ENCODE peak calls at places on chromosomes 6 and 20, in four cellular contexts. One of them, this sample, is unnamed.

GRCh38 chr6:110708295-110708965 is 106.8 kb downstream of the CDK19 start:
- DNase-seq in sigmoid colon: no peak
- DNase-seq in endodermal cell: peak; percentile 53
- DNase-seq in H7: peak; percentile 31
- DNase-seq in this sample: no peak

GRCh38 chr20:19849341-19850189 is 91.5 kb downstream of the RIN2 start:
- DNase-seq in sigmoid colon: no peak
- DNase-seq in H7: no peak
- DNase-seq in endodermal cell: no peak
- DNase-seq in this sample: no peak

GRCh38 chr6:71402101-71402500 is 113.5 kb downstream of the OGFRL1 start:
- DNase-seq in sigmoid colon: no peak
- DNase-seq in H7: no peak
- DNase-seq in endodermal cell: no peak
- DNase-seq in this sample: no peak

GRCh38 chr6:137076277-137077068 is 31.7 kb upstream of the IL20RA start:
- DNase-seq in endodermal cell: peak; percentile 91
- DNase-seq in sigmoid colon: peak; percentile 74
- DNase-seq in H7: peak; percentile 52
- DNase-seq in this sample: peak; percentile 75

GRCh38 chr6:167294651-167295494 is 3.8 kb downstream of the UNC93A start:
- DNase-seq in H7: no peak
- DNase-seq in endodermal cell: no peak
- DNase-seq in sigmoid colon: no peak
- DNase-seq in this sample: no peak

GRCh38 chr6:33193619-33194018 is 1.4 kb upstream of the COL11A2 start:
- DNase-seq in endodermal cell: peak; percentile 56
- DNase-seq in H7: no peak
- DNase-seq in sigmoid colon: no peak
- DNase-seq in this sample: no peak

GRCh38 chr6:73079611-73079955 is 145.7 kb downstream of the KHDC1L start:
- DNase-seq in H7: no peak
- DNase-seq in endodermal cell: no peak
- DNase-seq in sigmoid colon: no peak
- DNase-seq in this sample: no peak

GRCh38 chr6:68689910-68690309 is 54.8 kb downstream of the ADGRB3 start:
- DNase-seq in endodermal cell: no peak
- DNase-seq in sigmoid colon: no peak
- DNase-seq in H7: no peak
- DNase-seq in this sample: no peak

GRCh38 chr20:47258745-47259695 is 97.5 kb downstream of the ZMYND8 start:
- DNase-seq in sigmoid colon: no peak
- DNase-seq in H7: no peak
- DNase-seq in endodermal cell: no peak
- DNase-seq in this sample: no peak

GRCh38 chr20:50379049-50379990 is 130.9 kb upstream of the PTPN1 start:
- DNase-seq in sigmoid colon: peak; percentile 98
- DNase-seq in endodermal cell: no peak
- DNase-seq in H7: no peak
- DNase-seq in this sample: peak; percentile 94

GRCh38 chr6:109455502-109456282 is at the start of gene MICAL1:
- DNase-seq in sigmoid colon: peak; percentile 82
- DNase-seq in H7: peak; percentile 92
- DNase-seq in endodermal cell: peak; percentile 89
- DNase-seq in this sample: peak; percentile 84

GRCh38 chr6:34928220-34928619 is 39.2 kb downstream of the ANKS1A start:
- DNase-seq in sigmoid colon: no peak
- DNase-seq in endodermal cell: no peak
- DNase-seq in H7: no peak
- DNase-seq in this sample: no peak

GRCh38 chr6:147695819-147696218 is 187.3 kb downstream of the SAMD5 start:
- DNase-seq in sigmoid colon: no peak
- DNase-seq in endodermal cell: no peak
- DNase-seq in H7: no peak
- DNase-seq in this sample: no peak

GRCh38 chr6:130964289-130964688 is 98.8 kb downstream of the EPB41L2 start:
- DNase-seq in sigmoid colon: no peak
- DNase-seq in H7: no peak
- DNase-seq in endodermal cell: no peak
- DNase-seq in this sample: no peak

GRCh38 chr20:37943033-37943432 is 40.1 kb downstream of the VSTM2L start:
- DNase-seq in H7: no peak
- DNase-seq in endodermal cell: peak; percentile 48
- DNase-seq in sigmoid colon: no peak
- DNase-seq in this sample: no peak

GRCh38 chr6:128899651-128900050 is 16.7 kb downstream of the LAMA2 start:
- DNase-seq in H7: no peak
- DNase-seq in endodermal cell: no peak
- DNase-seq in sigmoid colon: no peak
- DNase-seq in this sample: no peak

GRCh38 chr20:37276494-37277252 is 12.8 kb upstream of the MANBAL start:
- DNase-seq in endodermal cell: no peak
- DNase-seq in sigmoid colon: peak; percentile 86
- DNase-seq in H7: no peak
- DNase-seq in this sample: peak; percentile 76

GRCh38 chr6:165962361-165962760 is 205.3 kb downstream of the TBXT start:
- DNase-seq in endodermal cell: no peak
- DNase-seq in H7: no peak
- DNase-seq in sigmoid colon: no peak
- DNase-seq in this sample: no peak

GRCh38 chr20:36819662-36820061 is 46.1 kb upstream of the DSN1 start:
- DNase-seq in endodermal cell: peak; percentile 71
- DNase-seq in sigmoid colon: no peak
- DNase-seq in H7: peak; percentile 69
- DNase-seq in this sample: no peak

GRCh38 chr6:82260890-82261732 is 13.6 kb upstream of the IBTK start:
- DNase-seq in endodermal cell: no peak
- DNase-seq in H7: no peak
- DNase-seq in sigmoid colon: no peak
- DNase-seq in this sample: no peak

GRCh38 chr6:5871296-5871695 is 135.4 kb downstream of the NRN1 start:
- DNase-seq in H7: no peak
- DNase-seq in sigmoid colon: no peak
- DNase-seq in endodermal cell: no peak
- DNase-seq in this sample: no peak

GRCh38 chr6:3517350-3517749 is 60.5 kb upstream of the SLC22A23 start:
- DNase-seq in sigmoid colon: no peak
- DNase-seq in endodermal cell: no peak
- DNase-seq in H7: no peak
- DNase-seq in this sample: no peak

GRCh38 chr6:63049216-63049615 is 162.1 kb upstream of the FKBP1C start:
- DNase-seq in endodermal cell: no peak
- DNase-seq in sigmoid colon: no peak
- DNase-seq in H7: no peak
- DNase-seq in this sample: no peak

GRCh38 chr6:152313542-152314482 is 323.4 kb downstream of the SYNE1 start:
- DNase-seq in endodermal cell: peak; percentile 83
- DNase-seq in sigmoid colon: no peak
- DNase-seq in H7: no peak
- DNase-seq in this sample: no peak

GRCh38 chr6:19896580-19897010 is 59.4 kb downstream of the ID4 start:
- DNase-seq in sigmoid colon: no peak
- DNase-seq in endodermal cell: no peak
- DNase-seq in H7: no peak
- DNase-seq in this sample: no peak

GRCh38 chr6:31171931-31172882 is 1.7 kb upstream of the POU5F1 start:
- DNase-seq in H7: peak; percentile 88
- DNase-seq in sigmoid colon: no peak
- DNase-seq in endodermal cell: peak; percentile 96
- DNase-seq in this sample: peak; percentile 53

GRCh38 chr20:25291432-25292133 is 43.7 kb downstream of the PYGB start:
- DNase-seq in sigmoid colon: no peak
- DNase-seq in endodermal cell: no peak
- DNase-seq in H7: no peak
- DNase-seq in this sample: no peak

GRCh38 chr20:38590682-38591483 is 9.9 kb downstream of the ADIG start:
- DNase-seq in sigmoid colon: no peak
- DNase-seq in H7: peak; percentile 32
- DNase-seq in endodermal cell: peak; percentile 70
- DNase-seq in this sample: no peak

GRCh38 chr6:422423-423061 is 31.0 kb downstream of the IRF4 start:
- DNase-seq in H7: no peak
- DNase-seq in endodermal cell: no peak
- DNase-seq in sigmoid colon: no peak
- DNase-seq in this sample: no peak

GRCh38 chr6:37695857-37696219 is 1.8 kb downstream of the MDGA1 start:
- DNase-seq in endodermal cell: no peak
- DNase-seq in sigmoid colon: no peak
- DNase-seq in H7: peak; percentile 75
- DNase-seq in this sample: peak; percentile 72

GRCh38 chr6:37694259-37694658 is 3.4 kb downstream of the MDGA1 start:
- DNase-seq in sigmoid colon: no peak
- DNase-seq in H7: no peak
- DNase-seq in endodermal cell: no peak
- DNase-seq in this sample: no peak

GRCh38 chr6:37696841-37697735 is 595 bp downstream of the MDGA1 start:
- DNase-seq in sigmoid colon: no peak
- DNase-seq in endodermal cell: peak; percentile 70
- DNase-seq in H7: peak; percentile 79
- DNase-seq in this sample: peak; percentile 82

GRCh38 chr6:37695273-37695672 is 2.4 kb downstream of the MDGA1 start:
- DNase-seq in endodermal cell: no peak
- DNase-seq in sigmoid colon: no peak
- DNase-seq in H7: no peak
- DNase-seq in this sample: no peak

DNA sequence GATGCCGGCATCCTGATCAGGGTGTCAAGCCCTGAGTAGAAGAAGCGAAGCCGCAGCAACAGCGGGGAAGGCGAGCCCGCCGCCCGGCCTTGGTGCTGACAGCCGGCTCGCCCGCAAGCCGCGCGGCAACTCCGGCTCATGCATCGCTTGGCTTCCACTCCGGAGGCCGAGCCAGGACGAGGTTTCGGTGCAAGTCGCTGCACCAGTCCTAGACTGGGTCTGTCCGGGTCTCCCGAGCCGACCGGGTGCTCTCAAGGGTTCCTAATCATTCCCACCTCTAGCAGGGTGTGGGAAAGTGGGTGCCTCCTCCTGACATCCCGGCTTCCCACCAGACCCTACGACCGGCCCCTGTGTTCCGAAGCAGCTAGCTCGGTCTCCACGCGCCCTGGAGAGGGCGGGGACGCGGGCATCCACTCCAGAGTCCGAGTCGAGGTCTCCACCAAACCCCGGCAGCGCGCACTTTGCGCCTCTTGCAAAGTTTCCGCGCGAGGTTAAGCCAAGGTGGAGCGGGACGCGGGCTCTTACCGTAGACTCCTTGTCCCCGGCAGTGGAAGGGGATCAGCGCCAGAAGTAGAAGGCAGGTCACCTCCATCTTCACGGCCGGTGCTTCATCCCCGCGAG is 1.4 kb downstream of the MDGA1 start:
- DNase-seq in H7: peak; percentile 78
- DNase-seq in endodermal cell: peak; percentile 76
- DNase-seq in sigmoid colon: no peak
- DNase-seq in this sample: no peak
- H3K4me3 ChIP-seq in H7: peak overlapping the region; percentile 60
- H3K4me3 ChIP-seq in endodermal cell: peak overlapping the region; percentile 71
- H3K4me3 ChIP-seq in sigmoid colon: peak overlapping the region; percentile 51
- H3K4me3 ChIP-seq in this sample: peak overlapping the region; percentile 75

GRCh38 chr20:62876441-62876825 is 14.8 kb upstream of the TCFL5 start:
- DNase-seq in H7: peak; percentile 49
- DNase-seq in endodermal cell: no peak
- DNase-seq in sigmoid colon: no peak
- DNase-seq in this sample: peak; percentile 69
- H3K4me3 ChIP-seq in H7: no peak overlapping the region
- H3K4me3 ChIP-seq in endodermal cell: no peak overlapping the region
- H3K4me3 ChIP-seq in sigmoid colon: no peak overlapping the region
- H3K4me3 ChIP-seq in this sample: no peak overlapping the region

DNA sequence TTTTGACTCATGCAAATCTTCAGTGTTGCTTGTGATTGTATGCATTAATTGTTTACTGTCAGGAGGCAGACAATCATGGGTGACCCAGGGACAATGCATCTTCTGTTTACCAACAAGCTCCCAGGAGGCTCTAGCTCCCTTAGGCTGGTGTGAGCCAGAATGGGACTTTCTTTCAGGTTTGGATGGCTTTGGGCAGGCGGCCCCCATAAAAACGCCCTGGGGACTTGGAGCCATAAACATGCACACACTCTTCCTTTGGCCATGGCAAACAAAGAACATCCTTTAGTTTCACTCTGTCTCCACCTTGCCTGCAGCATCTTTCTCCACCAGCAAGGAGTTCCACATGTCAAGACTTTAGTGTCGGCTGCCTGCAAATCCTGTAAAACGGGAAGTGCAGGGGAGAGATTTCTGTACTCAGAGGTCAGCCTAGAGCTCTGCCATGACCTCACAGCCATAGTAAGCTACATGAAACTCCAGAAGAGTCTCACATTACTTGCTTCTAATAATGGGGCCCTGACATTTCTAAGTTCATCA is 127.6 kb downstream of the MAP3K7 start:
- DNase-seq in H7: no peak
- DNase-seq in endodermal cell: no peak
- DNase-seq in sigmoid colon: no peak
- DNase-seq in this sample: no peak
- H3K4me3 ChIP-seq in H7: no peak overlapping the region
- H3K4me3 ChIP-seq in endodermal cell: no peak overlapping the region
- H3K4me3 ChIP-seq in sigmoid colon: no peak overlapping the region
- H3K4me3 ChIP-seq in this sample: no peak overlapping the region

GRCh38 chr6:12935637-12936036 is 219.1 kb downstream of the PHACTR1 start:
- DNase-seq in sigmoid colon: no peak
- DNase-seq in H7: no peak
- DNase-seq in endodermal cell: no peak
- DNase-seq in this sample: no peak
- H3K4me3 ChIP-seq in sigmoid colon: no peak overlapping the region
- H3K4me3 ChIP-seq in H7: no peak overlapping the region
- H3K4me3 ChIP-seq in endodermal cell: no peak overlapping the region
- H3K4me3 ChIP-seq in this sample: no peak overlapping the region

GRCh38 chr6:28809947-28810654 is 113.7 kb downstream of the TRIM27 start:
- DNase-seq in endodermal cell: peak; percentile 81
- DNase-seq in sigmoid colon: no peak
- DNase-seq in H7: no peak
- DNase-seq in this sample: no peak

GRCh38 chr6:28811873-28812272 is 111.9 kb downstream of the TRIM27 start:
- DNase-seq in sigmoid colon: no peak
- DNase-seq in endodermal cell: peak; percentile 73
- DNase-seq in H7: peak; percentile 29
- DNase-seq in this sample: no peak

GRCh38 chr6:28807682-28808280 is 116.0 kb downstream of the TRIM27 start:
- DNase-seq in sigmoid colon: no peak
- DNase-seq in endodermal cell: peak; percentile 94
- DNase-seq in H7: peak; percentile 35
- DNase-seq in this sample: no peak

GRCh38 chr6:28810655-28811053 is 113.1 kb downstream of the TRIM27 start:
- DNase-seq in endodermal cell: no peak
- DNase-seq in sigmoid colon: no peak
- DNase-seq in H7: no peak
- DNase-seq in this sample: no peak

GRCh38 chr6:28808383-28808782 is 115.4 kb downstream of the TRIM27 start:
- DNase-seq in endodermal cell: no peak
- DNase-seq in H7: no peak
- DNase-seq in sigmoid colon: no peak
- DNase-seq in this sample: no peak
- H3K4me3 ChIP-seq in endodermal cell: peak overlapping the region; percentile 96
- H3K4me3 ChIP-seq in H7: peak overlapping the region; percentile 23
- H3K4me3 ChIP-seq in sigmoid colon: no peak overlapping the region
- H3K4me3 ChIP-seq in this sample: no peak overlapping the region

GRCh38 chr6:7991536-7991935 is 72.7 kb downstream of the BLOC1S5 start:
- DNase-seq in sigmoid colon: no peak
- DNase-seq in H7: no peak
- DNase-seq in endodermal cell: no peak
- DNase-seq in this sample: no peak
- H3K4me3 ChIP-seq in sigmoid colon: no peak overlapping the region
- H3K4me3 ChIP-seq in H7: no peak overlapping the region
- H3K4me3 ChIP-seq in endodermal cell: no peak overlapping the region
- H3K4me3 ChIP-seq in this sample: no peak overlapping the region

This sample was measured in aorta.